ENCODE peak calls at places on chromosomes 13 and 19, in six cellular contexts. G, H, X, I, C and S are unnamed samples.

GRCh38 chr19:53945441-53945840 is 17.3 kb upstream of the CACNG8 start:
- DNase-seq in H (peak; percentile 31), X (peak; percentile 7), C (no peak), I (no peak), G (no peak), S (no peak)

GRCh38 chr19:30214651-30215051 is 157.5 kb upstream of the ZNF536 start:
- DNase-seq in H (peak; percentile 23), X (no peak), G (no peak), I (no peak), C (no peak), S (no peak)

GRCh38 chr19:3515891-3516422 is 9.8 kb downstream of the FZR1 start:
- DNase-seq in H (no peak), C (no peak), I (no peak), X (peak; percentile 54), G (no peak), S (no peak)

GRCh38 chr19:11152318-11153062 is 3.1 kb downstream of the SPC24 start:
- DNase-seq in C (peak; percentile 73), X (peak; percentile 52), I (no peak), G (peak; percentile 82), H (peak; percentile 90), S (no peak)

GRCh38 chr13:74768521-74769090 is 634.4 kb upstream of the KLF12 start:
- DNase-seq in G (no peak), X (no peak), H (no peak), I (no peak), C (no peak), S (no peak)

GRCh38 chr13:31896427-31896826 is 135.1 kb upstream of the FRY start:
- DNase-seq in H (peak; percentile 95), C (no peak), I (no peak), G (no peak), X (peak; percentile 70), S (no peak)

GRCh38 chr13:44764334-44764733 is 188.2 kb upstream of the TSC22D1 start:
- DNase-seq in G (peak; percentile 77), I (no peak), H (no peak), X (no peak), C (peak; percentile 95), S (peak; percentile 70)

GRCh38 chr19:52535831-52536800 is 8.6 kb downstream of the ZNF808 start:
- DNase-seq in H (peak; percentile 94), I (peak; percentile 76), X (peak; percentile 64), C (peak; percentile 49), G (peak; percentile 61), S (no peak)

GRCh38 chr19:41354343-41354974 is 737 bp upstream of the TGFB1 start:
- DNase-seq in C (no peak), H (no peak), X (no peak), I (no peak), G (no peak), S (no peak)

GRCh38 chr13:47457631-47458030 is 543.4 kb downstream of the SUCLA2 start:
- DNase-seq in X (peak; percentile 24), H (peak; percentile 67), G (no peak), C (no peak), I (no peak), S (no peak)

GRCh38 chr19:42528354-42529247 is at the start of gene CEACAM1:
- DNase-seq in G (no peak), H (peak; percentile 12), I (no peak), C (peak; percentile 95), X (no peak), S (peak; percentile 65)

GRCh38 chr19:6066661-6067646 is 43.3 kb downstream of the RFX2 start:
- DNase-seq in X (peak; percentile 88), C (peak; percentile 94), H (peak; percentile 99), G (peak; percentile 96), I (no peak), S (peak; percentile 89)

GRCh38 chr13:75850915-75851314 is 214.8 kb downstream of the LMO7 start:
- DNase-seq in I (no peak), X (no peak), G (no peak), H (peak; percentile 23), C (peak; percentile 53), S (peak; percentile 55)

GRCh38 chr19:8475005-8475404 is 27.4 kb downstream of the PRAM1 start:
- DNase-seq in C (no peak), I (no peak), X (no peak), G (no peak), H (no peak), S (no peak)

GRCh38 chr13:110576736-110577476 is 15.4 kb upstream of the RAB20 start:
- DNase-seq in C (peak; percentile 91), X (no peak), G (peak; percentile 63), H (no peak), I (no peak), S (no peak)

GRCh38 chr19:56253737-56254136 is 18.8 kb upstream of the EDDM13 start:
- DNase-seq in C (peak; percentile 37), G (no peak), I (no peak), H (peak; percentile 79), X (peak; percentile 45), S (no peak)

GRCh38 chr19:8835877-8836276 is 3.7 kb downstream of the MBD3L1 start:
- DNase-seq in H (no peak), G (no peak), I (no peak), C (no peak), X (no peak), S (no peak)

GRCh38 chr19:55069137-55069858 is 6.3 kb upstream of the RDH13 start:
- DNase-seq in G (peak; percentile 47), I (no peak), H (peak; percentile 65), X (no peak), C (peak; percentile 83), S (peak; percentile 95)

GRCh38 chr13:32334676-32335075 is 19.4 kb downstream of the BRCA2 start:
- DNase-seq in G (no peak), X (no peak), C (no peak), H (peak; percentile 41), I (no peak), S (no peak)

GRCh38 chr19:38190061-38190460 is 34.0 kb downstream of the DPF1 start:
- DNase-seq in H (no peak), I (no peak), X (no peak), G (no peak), C (no peak), S (no peak)

GRCh38 chr19:41706741-41707501 is 1.5 kb upstream of the CEACAM5 start:
- DNase-seq in X (no peak), I (peak; percentile 44), G (peak; percentile 82), H (peak; percentile 50), C (peak; percentile 81), S (peak; percentile 85)

GRCh38 chr13:74575729-74576125 is 441.5 kb upstream of the KLF12 start:
- DNase-seq in G (peak; percentile 19), C (peak; percentile 3), X (peak; percentile 49), H (peak; percentile 73), I (peak; percentile 1), S (peak; percentile 41)

GRCh38 chr13:35978607-35979316 is 152.4 kb downstream of the DCLK1 start:
- DNase-seq in G (peak; percentile 36), H (peak; percentile 69), C (peak; percentile 33), I (no peak), X (peak; percentile 47), S (no peak)

GRCh38 chr13:48653074-48654054 is at the start of gene CYSLTR2:
- DNase-seq in H (peak; percentile 57), I (no peak), C (peak; percentile 18), G (no peak), X (peak; percentile 56), S (no peak)

GRCh38 chr13:40895715-40896184 is 106.3 kb downstream of the SLC25A15 start:
- DNase-seq in I (no peak), G (no peak), H (no peak), C (peak; percentile 69), X (no peak), S (peak; percentile 15)

GRCh38 chr19:13381827-13382632 is 124.2 kb downstream of the CACNA1A start:
- DNase-seq in G (no peak), H (no peak), C (no peak), X (no peak), I (no peak), S (no peak)

DNA sequence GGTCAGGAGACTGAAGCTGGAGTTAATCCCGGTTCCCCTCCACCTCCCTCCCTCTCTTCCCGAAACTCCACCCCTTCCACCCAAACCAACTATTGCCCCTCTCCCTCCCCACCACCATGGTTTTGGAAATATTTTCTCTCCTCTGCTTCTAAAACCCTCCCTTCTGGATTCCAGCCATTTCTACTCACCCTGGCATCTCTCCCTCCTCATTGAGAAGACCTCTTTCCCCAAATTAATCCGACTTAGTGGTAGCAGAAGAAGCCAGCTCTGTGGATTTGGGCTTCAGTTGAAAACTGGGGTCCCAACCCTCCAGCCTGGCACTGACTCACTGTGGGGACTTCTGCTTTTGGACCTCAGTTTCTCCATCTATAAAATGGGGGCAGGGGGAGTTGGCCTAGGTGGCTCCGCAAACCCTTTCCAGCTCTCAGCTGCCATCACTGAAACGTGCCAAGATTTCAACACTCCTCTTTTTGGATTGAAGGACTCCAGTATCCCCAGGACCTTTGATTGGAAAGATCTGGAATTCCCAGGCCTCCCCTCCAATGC is 1.6 kb downstream of the GPR4 start:
- DNase-seq in G (no peak), H (no peak), C (no peak), I (no peak), X (no peak), S (no peak)
- H3K4me3 ChIP-seq in G (no peak overlapping the region), H (no peak overlapping the region), C (no peak overlapping the region), I (no peak overlapping the region), X (no peak overlapping the region), S (no peak overlapping the region)

DNA sequence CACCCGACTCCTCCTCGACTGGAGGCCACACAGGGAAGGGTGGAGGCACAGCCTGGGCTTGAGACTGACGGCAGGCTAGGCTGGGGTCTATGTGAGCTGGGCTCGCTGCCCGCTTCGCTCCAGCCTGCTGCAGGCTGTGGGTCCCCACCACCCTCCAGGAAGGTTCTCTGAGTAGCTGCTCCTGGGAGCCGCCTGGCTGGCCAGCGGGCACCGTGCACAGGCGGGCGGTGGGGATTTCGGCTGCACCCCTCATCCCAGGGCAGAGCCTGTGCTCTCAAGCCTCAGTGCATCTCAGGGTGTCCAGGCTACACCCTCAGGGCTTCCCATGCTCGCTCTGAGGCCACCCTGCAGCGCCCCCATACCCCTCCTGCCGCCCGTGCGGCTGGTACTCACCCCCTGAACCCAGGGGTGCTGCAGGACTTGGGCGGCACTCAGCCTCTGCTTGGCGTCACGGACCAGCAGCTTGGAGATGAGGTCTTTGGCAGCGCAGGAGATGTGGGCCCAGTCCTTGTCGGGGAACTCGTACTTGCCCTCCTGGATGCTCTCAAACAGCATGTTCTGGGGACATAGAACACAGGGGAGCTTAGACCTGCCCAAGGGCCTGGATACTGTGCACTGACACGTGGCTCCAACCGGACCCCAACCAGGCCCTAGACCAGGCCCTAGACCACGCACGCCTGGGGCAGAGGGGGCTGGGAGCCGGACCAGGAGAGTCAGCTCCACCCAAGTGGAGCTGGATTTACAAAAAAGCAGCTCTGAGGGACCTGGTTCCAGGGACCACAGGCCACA is 10.2 kb downstream of the MKNK2 start:
- DNase-seq in H (no peak), C (no peak), I (no peak), G (no peak), X (no peak), S (no peak)
- H3K4me1 ChIP-seq in H (no peaks in the 10 kb centered on the region), C (peaks cover 9% of the 10 kb centered on the region), I (peaks cover 47% of the 10 kb centered on the region), G (peaks cover 60% of the 10 kb centered on the region), X (peaks cover 13% of the 10 kb centered on the region), S (peaks cover 4% of the 10 kb centered on the region)

GRCh38 chr13:107518292-107518691 is 697.0 kb downstream of the LIG4 start:
- DNase-seq in I (no peak), H (peak; percentile 50), C (no peak), G (no peak), X (peak; percentile 31), S (no peak)
- H3K4me3 ChIP-seq in I (no peak overlapping the region), H (no peak overlapping the region), C (no peak overlapping the region), G (no peak overlapping the region), X (no peak overlapping the region), S (no peak overlapping the region)

DNA sequence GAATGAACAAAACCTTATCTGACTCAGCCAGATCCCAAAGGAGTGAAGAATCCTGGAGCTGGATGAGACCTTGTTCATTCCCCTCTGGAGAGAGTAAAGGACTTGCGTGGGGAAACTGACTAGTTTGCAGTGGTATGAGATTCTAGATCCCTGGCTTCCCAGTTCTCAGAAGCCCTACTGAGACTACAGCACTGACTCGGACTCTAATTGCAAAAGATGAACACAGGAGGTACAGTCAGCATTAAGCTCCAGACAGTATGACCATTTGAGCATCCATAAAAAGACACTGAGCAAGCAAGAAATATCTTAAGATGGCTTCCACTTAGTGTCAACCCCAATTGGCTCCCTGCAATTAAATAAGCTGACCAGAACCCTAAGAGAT is 6.8 kb downstream of the ZC3H4 start:
- DNase-seq in X (peak; percentile 47), C (no peak), H (peak; percentile 86), I (no peak), G (no peak), S (no peak)
- H3K4me1 ChIP-seq in X (peaks cover 48% of the 10 kb centered on the region), C (peaks cover 21% of the 10 kb centered on the region), H (peaks cover 57% of the 10 kb centered on the region), I (peaks cover 43% of the 10 kb centered on the region), G (peaks cover 44% of the 10 kb centered on the region), S (peaks cover 52% of the 10 kb centered on the region)